ENCODE peak calls at places on chromosomes 1 and 21, in seven cellular contexts. V is right lobe of liver, A is fibroblast of lung, D is adipocyte, X is lung, W is heart left ventricle, M is spleen. K is an unnamed sample.
A peak's percentile ranks its signal among the peaks of the same experiment; 100 is the strongest.

GRCh38 chr1:201164645-201165044 is 10.4 kb upstream of the TMEM9 start:
- DNase-seq in D (no peak), A (no peak), X (no peak), W (no peak), M (no peak), V (no peak), K (no peak)

GRCh38 chr1:207867136-207868081 is 43.5 kb downstream of the CD34 start:
- DNase-seq in X (peak; percentile 36), A (peak; percentile 12), V (peak; percentile 68), W (peak; percentile 77), M (peak; percentile 90), D (peak; percentile 29), K (no peak)

GRCh38 chr1:216221260-216221700 is 202.0 kb downstream of the USH2A start:
- DNase-seq in V (no peak), X (no peak), A (peak; percentile 88), M (no peak), D (peak; percentile 95), W (no peak), K (peak; percentile 84)

GRCh38 chr1:201468844-201469644 is at the start of gene PHLDA3:
- DNase-seq in V (peak; percentile 59), W (peak; percentile 92), X (peak; percentile 79), A (peak; percentile 92), D (peak; percentile 98), M (peak; percentile 79), K (peak; percentile 95)

GRCh38 chr21:14956826-14957225 is 108.0 kb downstream of the NRIP1 start:
- DNase-seq in X (no peak), A (no peak), M (no peak), D (peak; percentile 55), W (no peak), V (no peak), K (no peak)

GRCh38 chr1:180250883-180251509 is 20.9 kb downstream of the LHX4 start:
- DNase-seq in W (no peak), A (no peak), D (no peak), V (peak; percentile 41), X (no peak), M (peak; percentile 64), K (no peak)

GRCh38 chr1:40664167-40664537 is 1.3 kb downstream of the RIMS3 start:
- DNase-seq in A (no peak), M (no peak), X (no peak), W (no peak), V (no peak), D (no peak), K (no peak)

GRCh38 chr1:24015226-24016210 is 35.4 kb upstream of the SRSF10 start:
- DNase-seq in X (no peak), V (no peak), A (peak; percentile 94), D (peak; percentile 83), M (no peak), W (no peak), K (no peak)

GRCh38 chr1:218324226-218324580 is 20.9 kb upstream of the TGFB2 start:
- DNase-seq in X (no peak), A (no peak), W (no peak), V (no peak), M (peak; percentile 75), D (no peak), K (no peak)

GRCh38 chr1:78038071-78038470 is 7.7 kb upstream of the GIPC2 start:
- DNase-seq in W (no peak), M (no peak), X (no peak), V (no peak), A (peak; percentile 89), D (no peak), K (no peak)

GRCh38 chr1:5271264-5271663 is 616.9 kb downstream of the AJAP1 start:
- DNase-seq in M (no peak), X (no peak), D (no peak), A (no peak), W (no peak), V (no peak), K (no peak)

GRCh38 chr1:77489910-77490309 is 192.5 kb downstream of the ZZZ3 start:
- DNase-seq in X (no peak), M (no peak), D (peak; percentile 25), V (no peak), A (peak; percentile 46), W (no peak), K (no peak)

GRCh38 chr21:44596068-44596725 is 3.9 kb upstream of the KRTAP10-6 start:
- DNase-seq in X (no peak), D (no peak), W (no peak), V (no peak), A (no peak), M (no peak), K (no peak)

GRCh38 chr21:38037416-38037815 is 121.2 kb upstream of the KCNJ6 start:
- DNase-seq in D (no peak), W (no peak), M (no peak), A (no peak), X (no peak), V (no peak), K (no peak)

GRCh38 chr1:235783148-235783776 is 83.4 kb downstream of the LYST start:
- DNase-seq in D (peak; percentile 83), W (no peak), A (peak; percentile 74), M (no peak), V (no peak), X (no peak), K (peak; percentile 42)

GRCh38 chr1:204692852-204693356 is 7.4 kb upstream of the LRRN2 start:
- DNase-seq in M (no peak), X (no peak), W (no peak), V (no peak), D (no peak), A (no peak), K (no peak)
- H3K4me3 ChIP-seq in M (no peak overlapping the region), X (no peak overlapping the region), W (no peak overlapping the region), V (no peak overlapping the region), D (no peak overlapping the region), A (no peak overlapping the region), K (no peak overlapping the region)

GRCh38 chr21:8989261-8989882 is 1532.0 kb upstream of the TPTE start:
- DNase-seq in V (no peak), A (no peak), D (no peak), X (no peak), M (no peak), W (no peak), K (no peak)
- H3K9me3 ChIP-seq in V (no peaks in the 10 kb centered on the region), A (peaks cover 9% of the 10 kb centered on the region), D (no peaks in the 10 kb centered on the region), X (peaks cover 11% of the 10 kb centered on the region), M (peaks cover 13% of the 10 kb centered on the region), W (no peaks in the 10 kb centered on the region), K (peaks cover 57% of the 10 kb centered on the region)

GRCh38 chr1:150164769-150165168 is 15.1 kb downstream of the PLEKHO1 start:
- DNase-seq in A (no peak), W (no peak), M (no peak), D (no peak), X (no peak), V (no peak), K (no peak)

GRCh38 chr1:150173161-150173585 is 23.5 kb downstream of the PLEKHO1 start:
- DNase-seq in A (no peak), D (no peak), W (no peak), V (no peak), M (no peak), X (no peak), K (no peak)

GRCh38 chr1:150171801-150172200 is 22.1 kb downstream of the PLEKHO1 start:
- DNase-seq in X (no peak), V (no peak), A (no peak), D (no peak), W (no peak), M (no peak), K (no peak)

GRCh38 chr1:150165622-150166612 is 16.2 kb downstream of the PLEKHO1 start:
- DNase-seq in M (no peak), V (no peak), A (peak; percentile 67), X (no peak), D (peak; percentile 69), W (peak; percentile 50), K (peak; percentile 81)

GRCh38 chr1:150168960-150169565 is 19.3 kb downstream of the PLEKHO1 start:
- DNase-seq in D (peak; percentile 81), W (peak; percentile 72), X (peak; percentile 63), V (peak; percentile 69), M (peak; percentile 90), A (peak; percentile 68), K (peak; percentile 61)
- H3K4me3 ChIP-seq in D (no peak overlapping the region), W (no peak overlapping the region), X (no peak overlapping the region), V (no peak overlapping the region), M (no peak overlapping the region), A (no peak overlapping the region), K (no peak overlapping the region)

GRCh38 chr1:49297783-49298182 is 521.1 kb upstream of the BEND5 start:
- DNase-seq in W (no peak), V (peak; percentile 38), X (no peak), D (no peak), A (no peak), M (no peak), K (peak; percentile 60)
- H3K9me3 ChIP-seq in W (peaks cover 2% of the 10 kb centered on the region), V (no peaks in the 10 kb centered on the region), X (peaks cover 4% of the 10 kb centered on the region), D (no peaks in the 10 kb centered on the region), A (no peaks in the 10 kb centered on the region), M (peaks cover 16% of the 10 kb centered on the region), K (no peaks in the 10 kb centered on the region)

DNA sequence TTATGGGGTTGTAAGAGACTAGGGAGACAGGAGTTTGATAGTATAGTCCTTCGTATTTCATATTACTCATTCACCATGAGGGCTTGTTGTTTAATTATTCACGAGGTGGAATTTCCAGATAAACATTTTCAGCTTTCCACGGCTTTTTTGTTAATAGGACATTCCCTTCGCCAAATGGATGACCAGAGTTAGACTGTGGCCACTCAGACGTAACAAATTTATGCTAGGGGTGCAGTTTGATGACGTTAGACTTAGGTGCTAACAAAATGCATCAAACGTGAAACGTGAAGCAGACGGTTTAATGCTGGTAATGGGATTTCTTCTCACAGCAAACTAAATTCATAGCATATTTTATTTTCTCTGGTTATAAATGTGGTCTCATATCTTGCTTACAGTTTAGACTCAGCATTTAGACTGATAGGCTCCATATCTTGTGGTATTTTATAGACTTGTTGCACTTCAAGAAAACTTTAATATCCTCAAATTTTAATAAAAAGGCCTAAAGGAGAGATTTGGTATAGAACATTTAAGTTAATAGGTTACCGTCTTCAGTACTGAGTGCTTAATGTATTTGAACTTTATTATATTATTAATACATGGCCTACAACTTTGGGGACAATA is 2.3 kb downstream of the DHX9 start:
- DNase-seq in A (peak; percentile 45), W (no peak), M (no peak), D (peak; percentile 32), X (no peak), V (no peak), K (peak; percentile 46)
- H3K4me3 ChIP-seq in A (peak overlapping the region; percentile 25), W (peak overlapping the region; percentile 71), M (peak overlapping the region; percentile 88), D (peak overlapping the region; percentile 91), X (no peak overlapping the region), V (no peak overlapping the region), K (peak overlapping the region; percentile 79)